ENCODE peak calls at places on chromosomes 11 and 22, in six cellular contexts. One of them, this sample, is unnamed.

GRCh38 chr11:44751066-44751465 is 24.3 kb downstream of the TSPAN18 start:
- DNase-seq in neuronal stem cell: no peak
- DNase-seq in activated effector memory CD4-positive, alpha-beta T cell treated with anti-CD3 and anti-CD28 coated beads, Interleukin-2, amount 50 U/mL, for 16 hours: no peak
- DNase-seq in central memory CD4-positive, alpha-beta T cell: no peak
- DNase-seq in AG20443: no peak
- DNase-seq in ELF-1: no peak
- DNase-seq in this sample: no peak

GRCh38 chr22:46770726-46771125 is 8.3 kb downstream of the TBC1D22A start:
- DNase-seq in ELF-1: no peak
- DNase-seq in AG20443: no peak
- DNase-seq in neuronal stem cell: no peak
- DNase-seq in central memory CD4-positive, alpha-beta T cell: no peak
- DNase-seq in activated effector memory CD4-positive, alpha-beta T cell treated with anti-CD3 and anti-CD28 coated beads, Interleukin-2, amount 50 U/mL, for 16 hours: peak; percentile 69
- DNase-seq in this sample: peak; percentile 54

GRCh38 chr22:30947821-30948454 is 20.6 kb downstream of the MORC2 start:
- DNase-seq in central memory CD4-positive, alpha-beta T cell: peak; percentile 25
- DNase-seq in ELF-1: peak; percentile 51
- DNase-seq in AG20443: peak; percentile 62
- DNase-seq in neuronal stem cell: peak; percentile 18
- DNase-seq in activated effector memory CD4-positive, alpha-beta T cell treated with anti-CD3 and anti-CD28 coated beads, Interleukin-2, amount 50 U/mL, for 16 hours: no peak
- DNase-seq in this sample: no peak

GRCh38 chr22:21985214-21985613 is 2.6 kb upstream of the TOP3B start:
- DNase-seq in AG20443: no peak
- DNase-seq in neuronal stem cell: no peak
- DNase-seq in activated effector memory CD4-positive, alpha-beta T cell treated with anti-CD3 and anti-CD28 coated beads, Interleukin-2, amount 50 U/mL, for 16 hours: no peak
- DNase-seq in ELF-1: no peak
- DNase-seq in central memory CD4-positive, alpha-beta T cell: no peak
- DNase-seq in this sample: no peak

GRCh38 chr11:64764753-64765152 is 5.0 kb upstream of the PYGM start:
- DNase-seq in AG20443: no peak
- DNase-seq in neuronal stem cell: no peak
- DNase-seq in central memory CD4-positive, alpha-beta T cell: no peak
- DNase-seq in ELF-1: no peak
- DNase-seq in activated effector memory CD4-positive, alpha-beta T cell treated with anti-CD3 and anti-CD28 coated beads, Interleukin-2, amount 50 U/mL, for 16 hours: peak; percentile 49
- DNase-seq in this sample: no peak

GRCh38 chr11:86592047-86592564 is 80.3 kb downstream of the ME3 start:
- DNase-seq in central memory CD4-positive, alpha-beta T cell: no peak
- DNase-seq in ELF-1: peak; percentile 63
- DNase-seq in activated effector memory CD4-positive, alpha-beta T cell treated with anti-CD3 and anti-CD28 coated beads, Interleukin-2, amount 50 U/mL, for 16 hours: no peak
- DNase-seq in neuronal stem cell: no peak
- DNase-seq in AG20443: peak; percentile 14
- DNase-seq in this sample: no peak

GRCh38 chr22:28816994-28817530 is 16.7 kb upstream of the XBP1 start:
- DNase-seq in activated effector memory CD4-positive, alpha-beta T cell treated with anti-CD3 and anti-CD28 coated beads, Interleukin-2, amount 50 U/mL, for 16 hours: no peak
- DNase-seq in neuronal stem cell: no peak
- DNase-seq in ELF-1: no peak
- DNase-seq in central memory CD4-positive, alpha-beta T cell: no peak
- DNase-seq in AG20443: no peak
- DNase-seq in this sample: no peak

GRCh38 chr22:45212306-45212709 is 28.4 kb downstream of the KIAA0930 start:
- DNase-seq in activated effector memory CD4-positive, alpha-beta T cell treated with anti-CD3 and anti-CD28 coated beads, Interleukin-2, amount 50 U/mL, for 16 hours: no peak
- DNase-seq in AG20443: peak; percentile 92
- DNase-seq in ELF-1: peak; percentile 79
- DNase-seq in central memory CD4-positive, alpha-beta T cell: no peak
- DNase-seq in neuronal stem cell: no peak
- DNase-seq in this sample: peak; percentile 78

GRCh38 chr11:96893988-96894387 is 504.2 kb downstream of the JRKL start:
- DNase-seq in ELF-1: no peak
- DNase-seq in neuronal stem cell: no peak
- DNase-seq in AG20443: no peak
- DNase-seq in activated effector memory CD4-positive, alpha-beta T cell treated with anti-CD3 and anti-CD28 coated beads, Interleukin-2, amount 50 U/mL, for 16 hours: no peak
- DNase-seq in central memory CD4-positive, alpha-beta T cell: no peak
- DNase-seq in this sample: no peak

GRCh38 chr22:22002526-22003055 is 20.0 kb upstream of the TOP3B start:
- DNase-seq in central memory CD4-positive, alpha-beta T cell: no peak
- DNase-seq in ELF-1: no peak
- DNase-seq in activated effector memory CD4-positive, alpha-beta T cell treated with anti-CD3 and anti-CD28 coated beads, Interleukin-2, amount 50 U/mL, for 16 hours: no peak
- DNase-seq in neuronal stem cell: no peak
- DNase-seq in AG20443: no peak
- DNase-seq in this sample: no peak

GRCh38 chr22:37635157-37635556 is 4.3 kb upstream of the SH3BP1 start:
- DNase-seq in ELF-1: no peak
- DNase-seq in central memory CD4-positive, alpha-beta T cell: no peak
- DNase-seq in activated effector memory CD4-positive, alpha-beta T cell treated with anti-CD3 and anti-CD28 coated beads, Interleukin-2, amount 50 U/mL, for 16 hours: no peak
- DNase-seq in neuronal stem cell: no peak
- DNase-seq in AG20443: no peak
- DNase-seq in this sample: no peak

GRCh38 chr11:36227044-36227443 is 62.2 kb downstream of the COMMD9 start:
- DNase-seq in central memory CD4-positive, alpha-beta T cell: no peak
- DNase-seq in activated effector memory CD4-positive, alpha-beta T cell treated with anti-CD3 and anti-CD28 coated beads, Interleukin-2, amount 50 U/mL, for 16 hours: no peak
- DNase-seq in neuronal stem cell: no peak
- DNase-seq in ELF-1: no peak
- DNase-seq in AG20443: no peak
- DNase-seq in this sample: no peak

GRCh38 chr11:121936781-121937447 is 179.1 kb downstream of the BLID start:
- DNase-seq in activated effector memory CD4-positive, alpha-beta T cell treated with anti-CD3 and anti-CD28 coated beads, Interleukin-2, amount 50 U/mL, for 16 hours: no peak
- DNase-seq in neuronal stem cell: no peak
- DNase-seq in AG20443: peak; percentile 59
- DNase-seq in ELF-1: no peak
- DNase-seq in central memory CD4-positive, alpha-beta T cell: no peak
- DNase-seq in this sample: no peak

GRCh38 chr11:38683484-38683883 is 2085.4 kb upstream of the RAG2 start:
- DNase-seq in activated effector memory CD4-positive, alpha-beta T cell treated with anti-CD3 and anti-CD28 coated beads, Interleukin-2, amount 50 U/mL, for 16 hours: no peak
- DNase-seq in neuronal stem cell: no peak
- DNase-seq in ELF-1: no peak
- DNase-seq in central memory CD4-positive, alpha-beta T cell: no peak
- DNase-seq in AG20443: no peak
- DNase-seq in this sample: no peak

GRCh38 chr22:31244943-31245451 is 32.9 kb downstream of the LIMK2 start:
- DNase-seq in activated effector memory CD4-positive, alpha-beta T cell treated with anti-CD3 and anti-CD28 coated beads, Interleukin-2, amount 50 U/mL, for 16 hours: no peak
- DNase-seq in central memory CD4-positive, alpha-beta T cell: no peak
- DNase-seq in ELF-1: no peak
- DNase-seq in neuronal stem cell: no peak
- DNase-seq in AG20443: no peak
- DNase-seq in this sample: no peak

GRCh38 chr11:84117394-84117793 is 831.2 kb upstream of the CCDC90B start:
- DNase-seq in AG20443: no peak
- DNase-seq in ELF-1: no peak
- DNase-seq in neuronal stem cell: no peak
- DNase-seq in central memory CD4-positive, alpha-beta T cell: no peak
- DNase-seq in activated effector memory CD4-positive, alpha-beta T cell treated with anti-CD3 and anti-CD28 coated beads, Interleukin-2, amount 50 U/mL, for 16 hours: no peak
- DNase-seq in this sample: no peak

GRCh38 chr11:40403321-40403720 is 1056.1 kb downstream of the LRRC4C start:
- DNase-seq in neuronal stem cell: no peak
- DNase-seq in central memory CD4-positive, alpha-beta T cell: no peak
- DNase-seq in ELF-1: no peak
- DNase-seq in activated effector memory CD4-positive, alpha-beta T cell treated with anti-CD3 and anti-CD28 coated beads, Interleukin-2, amount 50 U/mL, for 16 hours: no peak
- DNase-seq in AG20443: no peak
- DNase-seq in this sample: no peak

GRCh38 chr11:119794141-119794665 is 65.2 kb upstream of the NECTIN1 start:
- DNase-seq in AG20443: no peak
- DNase-seq in activated effector memory CD4-positive, alpha-beta T cell treated with anti-CD3 and anti-CD28 coated beads, Interleukin-2, amount 50 U/mL, for 16 hours: no peak
- DNase-seq in ELF-1: no peak
- DNase-seq in neuronal stem cell: no peak
- DNase-seq in central memory CD4-positive, alpha-beta T cell: no peak
- DNase-seq in this sample: no peak

GRCh38 chr22:29265306-29265705 is 2.5 kb downstream of the RHBDD3 start:
- DNase-seq in activated effector memory CD4-positive, alpha-beta T cell treated with anti-CD3 and anti-CD28 coated beads, Interleukin-2, amount 50 U/mL, for 16 hours: peak; percentile 31
- DNase-seq in central memory CD4-positive, alpha-beta T cell: no peak
- DNase-seq in neuronal stem cell: no peak
- DNase-seq in ELF-1: no peak
- DNase-seq in AG20443: no peak
- DNase-seq in this sample: no peak

GRCh38 chr11:66720223-66720898 is 8.7 kb downstream of the SPTBN2 start:
- DNase-seq in central memory CD4-positive, alpha-beta T cell: peak; percentile 3
- DNase-seq in AG20443: peak; percentile 37
- DNase-seq in neuronal stem cell: peak; percentile 69
- DNase-seq in ELF-1: peak; percentile 85
- DNase-seq in activated effector memory CD4-positive, alpha-beta T cell treated with anti-CD3 and anti-CD28 coated beads, Interleukin-2, amount 50 U/mL, for 16 hours: peak; percentile 70
- DNase-seq in this sample: peak; percentile 63

GRCh38 chr11:132142102-132142501 is 771.7 kb downstream of the NTM start:
- DNase-seq in AG20443: no peak
- DNase-seq in central memory CD4-positive, alpha-beta T cell: no peak
- DNase-seq in neuronal stem cell: no peak
- DNase-seq in activated effector memory CD4-positive, alpha-beta T cell treated with anti-CD3 and anti-CD28 coated beads, Interleukin-2, amount 50 U/mL, for 16 hours: no peak
- DNase-seq in ELF-1: no peak
- DNase-seq in this sample: no peak

GRCh38 chr11:66912963-66913362 is 45.2 kb downstream of the PC start:
- DNase-seq in neuronal stem cell: no peak
- DNase-seq in ELF-1: peak; percentile 44
- DNase-seq in AG20443: no peak
- DNase-seq in central memory CD4-positive, alpha-beta T cell: no peak
- DNase-seq in activated effector memory CD4-positive, alpha-beta T cell treated with anti-CD3 and anti-CD28 coated beads, Interleukin-2, amount 50 U/mL, for 16 hours: no peak
- DNase-seq in this sample: no peak

GRCh38 chr22:19576460-19577421 is 52.5 kb upstream of the CLDN5 start:
- DNase-seq in ELF-1: peak; percentile 67
- DNase-seq in neuronal stem cell: no peak
- DNase-seq in AG20443: peak; percentile 80
- DNase-seq in activated effector memory CD4-positive, alpha-beta T cell treated with anti-CD3 and anti-CD28 coated beads, Interleukin-2, amount 50 U/mL, for 16 hours: peak; percentile 87
- DNase-seq in central memory CD4-positive, alpha-beta T cell: no peak
- DNase-seq in this sample: no peak

GRCh38 chr22:37659066-37659896 is 758 bp downstream of the PDXP start:
- DNase-seq in ELF-1: no peak
- DNase-seq in central memory CD4-positive, alpha-beta T cell: no peak
- DNase-seq in neuronal stem cell: no peak
- DNase-seq in activated effector memory CD4-positive, alpha-beta T cell treated with anti-CD3 and anti-CD28 coated beads, Interleukin-2, amount 50 U/mL, for 16 hours: peak; percentile 75
- DNase-seq in AG20443: no peak
- DNase-seq in this sample: peak; percentile 77

GRCh38 chr22:40015346-40015976 is 20.7 kb downstream of the FAM83F start:
- DNase-seq in AG20443: no peak
- DNase-seq in neuronal stem cell: no peak
- DNase-seq in ELF-1: no peak
- DNase-seq in central memory CD4-positive, alpha-beta T cell: no peak
- DNase-seq in activated effector memory CD4-positive, alpha-beta T cell treated with anti-CD3 and anti-CD28 coated beads, Interleukin-2, amount 50 U/mL, for 16 hours: no peak
- DNase-seq in this sample: no peak

GRCh38 chr11:2343502-2343901 is 33.6 kb upstream of the CD81 start:
- DNase-seq in neuronal stem cell: no peak
- DNase-seq in activated effector memory CD4-positive, alpha-beta T cell treated with anti-CD3 and anti-CD28 coated beads, Interleukin-2, amount 50 U/mL, for 16 hours: peak; percentile 6
- DNase-seq in ELF-1: no peak
- DNase-seq in central memory CD4-positive, alpha-beta T cell: no peak
- DNase-seq in AG20443: no peak
- DNase-seq in this sample: no peak

GRCh38 chr11:33942954-33943353 is 51.1 kb upstream of the LMO2 start:
- DNase-seq in neuronal stem cell: no peak
- DNase-seq in ELF-1: no peak
- DNase-seq in AG20443: peak; percentile 88
- DNase-seq in central memory CD4-positive, alpha-beta T cell: no peak
- DNase-seq in activated effector memory CD4-positive, alpha-beta T cell treated with anti-CD3 and anti-CD28 coated beads, Interleukin-2, amount 50 U/mL, for 16 hours: no peak
- DNase-seq in this sample: peak; percentile 11

This sample was measured in mucosa of descending colon.